ENCODE peak calls at places on chromosome 10, in eight cellular contexts. M is neural progenitor cell, B is hepatocyte, Z is MM.1S, W is PC-3, C is GM23248, D is GM23338, K is HCT116. E is an unnamed sample.

GRCh38 chr10:100325164-100325563 is 4.9 kb downstream of the PKD2L1 start:
- DNase-seq in M (peak), W (peak), K (no peak), Z (no peak), C (peak), D (peak), B (no peak), E (no peak)

GRCh38 chr10:26407406-26407969 is 30.7 kb upstream of the APBB1IP start:
- DNase-seq in B (peak), D (no peak), Z (no peak), W (peak), M (no peak), K (no peak), C (peak), E (no peak)

GRCh38 chr10:127906548-127907377 is at the start of gene PTPRE:
- DNase-seq in D (peak), K (peak), C (peak), B (peak), Z (peak), M (peak), W (peak), E (no peak)

GRCh38 chr10:124117879-124118278 is 24.5 kb upstream of the CHST15 start:
- DNase-seq in K (no peak), Z (no peak), C (peak), W (no peak), B (no peak), M (no peak), D (no peak), E (no peak)

GRCh38 chr10:102163342-102163989 is 11.3 kb downstream of the NOLC1 start:
- DNase-seq in C (no peak), D (no peak), B (no peak), K (no peak), M (no peak), Z (no peak), W (no peak), E (no peak)

GRCh38 chr10:75542902-75543301 is 111.5 kb downstream of the LRMDA start:
- DNase-seq in K (no peak), Z (no peak), B (peak), W (no peak), D (peak), C (peak), M (peak), E (no peak)

GRCh38 chr10:133201948-133202725 is 27.9 kb upstream of the UTF1 start:
- DNase-seq in Z (no peak), M (no peak), W (no peak), D (no peak), B (no peak), K (no peak), C (no peak), E (no peak)

GRCh38 chr10:98030991-98031431 is 590 bp upstream of the CRTAC1 start:
- DNase-seq in W (no peak), B (peak), K (no peak), Z (no peak), M (peak), C (no peak), D (peak), E (no peak)

GRCh38 chr10:14532473-14533251 is 201.9 kb upstream of the FRMD4A start:
- DNase-seq in C (no peak), M (no peak), D (no peak), K (no peak), W (peak), Z (no peak), B (peak), E (no peak)

GRCh38 chr10:73043766-73044377 is 52.8 kb downstream of the P4HA1 start:
- DNase-seq in W (no peak), B (no peak), M (no peak), D (peak), Z (no peak), K (no peak), C (no peak), E (no peak)

GRCh38 chr10:122510326-122510725 is 49.0 kb downstream of the HTRA1 start:
- DNase-seq in B (peak), K (no peak), C (no peak), M (no peak), Z (no peak), W (no peak), D (peak), E (no peak)

GRCh38 chr10:117226813-117227451 is 14.0 kb upstream of the SLC18A2 start:
- DNase-seq in M (peak), W (peak), K (peak), D (peak), C (peak), Z (no peak), B (peak), E (no peak)

GRCh38 chr10:43190775-43191174 is 52.5 kb downstream of the CSGALNACT2 start:
- DNase-seq in K (no peak), W (no peak), M (no peak), D (no peak), B (no peak), C (peak), Z (no peak), E (no peak)

GRCh38 chr10:88980836-88981235 is 9.8 kb upstream of the FAS start:
- DNase-seq in D (no peak), K (no peak), M (no peak), C (peak), Z (no peak), B (no peak), W (no peak), E (no peak)

DNA sequence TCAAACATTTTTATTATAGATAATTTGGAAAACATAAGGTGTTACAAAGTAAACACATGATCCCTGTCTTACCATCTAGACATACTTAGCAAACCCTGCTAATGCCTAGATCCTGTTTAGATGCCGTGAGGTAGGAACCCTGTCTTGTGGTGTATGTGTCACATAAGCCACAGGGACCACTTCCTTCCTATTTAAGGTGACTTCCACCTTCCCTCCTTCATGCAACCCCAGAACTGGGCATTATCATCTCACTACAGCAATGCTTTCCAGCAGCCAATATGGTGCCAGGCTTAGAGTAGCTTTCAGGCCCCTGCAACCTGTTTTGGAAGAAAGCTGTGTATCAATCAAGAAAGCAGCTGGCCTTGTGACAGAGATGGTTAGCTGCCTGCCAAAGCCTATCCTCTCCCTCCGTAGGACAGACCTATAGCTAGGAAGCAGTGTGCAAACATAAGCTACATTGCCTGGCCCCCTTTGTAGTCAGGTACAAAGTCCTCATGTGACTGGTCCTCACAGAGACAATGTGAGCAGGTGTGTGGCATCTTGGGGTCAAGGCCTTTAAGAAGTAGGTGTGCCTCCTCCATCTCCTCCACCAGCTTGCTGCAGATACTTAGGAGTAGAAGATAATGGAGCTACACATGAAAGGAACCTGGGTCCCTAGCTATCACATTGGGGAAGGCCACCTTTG is 146.8 kb downstream of the SPAG6 start:
- DNase-seq in K (no peak), W (no peak), M (no peak), C (no peak), D (no peak), Z (no peak), B (no peak), E (no peak)
- H3K27ac ChIP-seq in K (no peak), W (no peak), M (no peak), C (no peak), D (no peak), Z (no peak), B (no peak), E (no peak)

GRCh38 chr10:58727633-58728032 is 215.0 kb downstream of the BICC1 start:
- DNase-seq in C (no peak), M (no peak), W (peak), B (no peak), Z (no peak), D (no peak), K (no peak), E (no peak)

GRCh38 chr10:58718596-58718995 is 205.9 kb downstream of the BICC1 start:
- DNase-seq in C (no peak), K (no peak), W (no peak), M (no peak), Z (no peak), D (no peak), B (no peak), E (no peak)

GRCh38 chr10:58721781-58722180 is 209.1 kb downstream of the BICC1 start:
- DNase-seq in M (no peak), D (no peak), C (peak), B (no peak), K (no peak), W (no peak), Z (no peak), E (no peak)

GRCh38 chr10:58723977-58724376 is 211.3 kb downstream of the BICC1 start:
- DNase-seq in C (peak), W (no peak), D (no peak), Z (no peak), M (no peak), B (no peak), K (no peak), E (no peak)
- TF ChIP-seq EZH2phosphoT487 in C (no peak), W (no peak), D (no peak), Z (no peak), M (no peak), B (no peak), K (no peak), E (no peak)

DNA sequence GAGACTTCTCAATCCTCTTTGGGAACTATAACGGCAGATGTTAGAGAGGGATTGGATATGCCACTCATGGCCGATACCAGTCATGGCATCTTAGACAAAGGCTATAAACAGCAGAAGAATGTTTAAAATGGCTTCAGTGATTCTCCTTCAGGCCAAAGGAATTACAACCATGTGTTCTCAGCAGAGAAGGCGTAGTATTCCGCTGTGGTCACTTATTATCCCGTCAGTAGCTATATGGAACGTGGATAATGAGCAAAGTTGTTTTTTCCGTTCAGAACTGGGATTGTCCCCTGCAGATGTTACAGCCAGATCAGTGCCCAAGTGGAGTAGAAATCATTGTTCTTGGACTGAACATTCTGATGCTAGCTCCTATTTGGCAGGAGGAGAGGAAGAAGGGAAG is 43.1 kb downstream of the TEX36 start:
- DNase-seq in B (no peak), W (no peak), D (no peak), Z (no peak), M (no peak), C (peak), K (no peak), E (no peak)
- H2AFZ ChIP-seq in B (no peak), W (no peak), D (no peak), Z (no peak), M (no peak), C (peak), K (no peak), E (no peak)

GRCh38 chr10:96619120-96619519 is 32.3 kb upstream of the TM9SF3 start:
- DNase-seq in W (no peak), Z (no peak), K (no peak), M (no peak), C (no peak), D (no peak), B (no peak), E (no peak)
- H3K27ac ChIP-seq in W (no peak), Z (no peak), K (no peak), M (no peak), C (no peak), D (no peak), B (no peak), E (no peak)